ENCODE peak calls at places on chromosomes 4 and X, in five cellular contexts. Y is psoas muscle; U is esophagus squamous epithelium; C is left ventricle myocardium inferior; V is CD4-positive, alpha-beta memory T cell. X is an unnamed sample. For H3K9me3, the result is how much of the 10 kb centered on the place peaks cover.

GRCh38 chr4:176794151-176794550 is 1.4 kb upstream of the VEGFC start:
- DNase-seq in Y (no peak), C (no peak), U (no peak), V (no peak), X (no peak)

GRCh38 chrX:23317799-23318724 is 16.6 kb upstream of the PTCHD1 start:
- DNase-seq in V (peak), C (no peak), Y (no peak), U (no peak), X (no peak)

GRCh38 chrX:124440674-124441073 is 94.3 kb downstream of the SH2D1A start:
- DNase-seq in C (no peak), Y (no peak), U (no peak), V (no peak), X (no peak)

GRCh38 chr4:113020966-113021365 is 28.5 kb upstream of the ANK2 start:
- DNase-seq in C (no peak), V (no peak), Y (no peak), U (no peak), X (no peak)

GRCh38 chrX:146658379-146658778 is 151.2 kb upstream of the CXorf51B start:
- DNase-seq in V (no peak), C (no peak), U (no peak), Y (no peak), X (no peak)

GRCh38 chr4:66929748-66930147 is 615.6 kb downstream of the CENPC start:
- DNase-seq in V (no peak), Y (no peak), U (no peak), C (no peak), X (no peak)

GRCh38 chr4:150318971-150319370 is 240.7 kb downstream of the DCLK2 start:
- DNase-seq in V (no peak), Y (no peak), C (no peak), U (no peak), X (no peak)

GRCh38 chrX:71671043-71671829 is 3.9 kb downstream of the LOC101059915 start:
- DNase-seq in C (no peak), Y (no peak), V (no peak), U (no peak), X (no peak)

GRCh38 chrX:11724122-11725017 is 33.7 kb upstream of the MSL3 start:
- DNase-seq in U (no peak), V (peak), C (no peak), Y (no peak), X (no peak)

GRCh38 chr4:73735231-73735630 is 5.1 kb upstream of the CXCL8 start:
- DNase-seq in U (no peak), V (no peak), C (no peak), Y (no peak), X (no peak)

GRCh38 chrX:42988700-42989099 is 210.7 kb upstream of the PPP1R2C start:
- DNase-seq in Y (no peak), V (no peak), U (no peak), C (no peak), X (no peak)

GRCh38 chrX:55107911-55108310 is 19.1 kb downstream of the PAGE2 start:
- DNase-seq in Y (no peak), U (no peak), C (no peak), V (no peak), X (no peak)

GRCh38 chrX:41923925-41924693 is 755 bp upstream of the CASK start:
- DNase-seq in C (no peak), U (no peak), Y (no peak), V (peak), X (peak)

GRCh38 chr4:150323551-150324325 is 245.5 kb downstream of the DCLK2 start:
- DNase-seq in U (no peak), V (no peak), Y (no peak), C (no peak), X (no peak)

GRCh38 chr4:94356444-94356843 is 13.8 kb upstream of the HPGDS start:
- DNase-seq in C (no peak), V (no peak), Y (no peak), U (no peak), X (no peak)

GRCh38 chr4:146661368-146661767 is 22.7 kb downstream of the POU4F2 start:
- DNase-seq in U (no peak), Y (no peak), V (no peak), C (no peak), X (no peak)

GRCh38 chr4:140884431-140885058 is 128.4 kb upstream of the TBC1D9 start:
- DNase-seq in C (no peak), V (no peak), U (no peak), Y (no peak), X (no peak)

GRCh38 chrX:102846544-102847236 is 90.4 kb upstream of the RAB40AL start:
- DNase-seq in U (no peak), C (no peak), V (no peak), Y (no peak), X (no peak)

GRCh38 chr4:105895324-105895608 is at the start of gene NPNT:
- DNase-seq in V (no peak), Y (no peak), U (no peak), C (no peak), X (no peak)

GRCh38 chrX:41333744-41333993 is 293 bp upstream of the DDX3X start:
- DNase-seq in C (no peak), V (no peak), Y (no peak), U (no peak), X (no peak)

GRCh38 chrX:65971151-65971550 is 68.7 kb downstream of the VSIG4 start:
- DNase-seq in V (no peak), C (no peak), Y (no peak), U (no peak), X (no peak)

GRCh38 chr4:139589619-139590018 is 33.6 kb upstream of the SETD7 start:
- DNase-seq in Y (peak), U (no peak), C (no peak), V (no peak), X (no peak)

GRCh38 chrX:151871244-151871643 is 41.4 kb upstream of the MAGEA4 start:
- DNase-seq in Y (no peak), V (no peak), C (no peak), U (no peak), X (no peak)
- H3K9me3 ChIP-seq in Y (under half), V (under half), C (under half), U (under half), X (under half)

DNA sequence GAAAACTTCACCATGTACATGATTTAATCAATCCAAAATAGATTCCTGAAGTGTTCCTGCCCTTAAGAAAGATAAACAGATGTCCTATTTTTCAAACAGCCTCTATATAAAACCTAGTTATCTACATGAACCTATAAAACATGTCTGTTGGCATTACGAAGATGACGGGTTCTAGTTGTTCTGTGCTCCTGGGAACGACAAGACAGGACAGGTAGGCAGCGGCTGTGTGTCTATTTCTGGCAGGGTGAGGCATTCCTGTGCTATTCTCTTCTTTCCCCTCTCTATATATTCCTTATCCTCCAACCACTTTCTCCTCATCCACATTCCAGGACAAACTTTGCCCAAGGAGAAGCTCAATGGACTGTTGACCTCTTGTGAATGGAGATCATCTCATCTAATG is 6.1 kb downstream of the FAT1 start:
- DNase-seq in U (no peak), V (no peak), C (no peak), Y (no peak), X (no peak)
- H3K9me3 ChIP-seq in U (under half), V (under half), C (under half), Y (under half), X (under half)

DNA sequence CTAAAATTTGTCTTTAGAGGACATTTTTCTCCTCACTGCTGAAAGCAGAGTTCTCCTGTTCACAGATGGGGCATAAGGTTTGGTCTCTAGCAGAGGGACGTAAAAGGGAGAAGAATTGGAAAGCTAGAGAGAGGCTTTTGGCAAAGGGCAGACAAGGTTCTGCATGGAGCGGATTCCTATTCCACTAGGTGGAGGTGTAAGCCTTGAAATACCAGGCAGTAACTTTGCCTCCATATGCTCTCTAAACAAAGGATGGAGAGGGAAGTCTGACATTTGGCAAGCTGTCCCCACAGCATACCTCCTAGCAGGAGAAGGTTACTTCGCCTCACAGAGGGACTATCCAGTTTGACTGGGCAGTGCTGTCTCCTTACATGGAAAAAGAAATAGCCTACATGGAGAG is 174.7 kb downstream of the DACH2 start:
- DNase-seq in V (no peak), C (no peak), Y (no peak), U (no peak), X (no peak)
- H3K9me3 ChIP-seq in V (under half), C (under half), Y (under half), U (under half), X (under half)

DNA sequence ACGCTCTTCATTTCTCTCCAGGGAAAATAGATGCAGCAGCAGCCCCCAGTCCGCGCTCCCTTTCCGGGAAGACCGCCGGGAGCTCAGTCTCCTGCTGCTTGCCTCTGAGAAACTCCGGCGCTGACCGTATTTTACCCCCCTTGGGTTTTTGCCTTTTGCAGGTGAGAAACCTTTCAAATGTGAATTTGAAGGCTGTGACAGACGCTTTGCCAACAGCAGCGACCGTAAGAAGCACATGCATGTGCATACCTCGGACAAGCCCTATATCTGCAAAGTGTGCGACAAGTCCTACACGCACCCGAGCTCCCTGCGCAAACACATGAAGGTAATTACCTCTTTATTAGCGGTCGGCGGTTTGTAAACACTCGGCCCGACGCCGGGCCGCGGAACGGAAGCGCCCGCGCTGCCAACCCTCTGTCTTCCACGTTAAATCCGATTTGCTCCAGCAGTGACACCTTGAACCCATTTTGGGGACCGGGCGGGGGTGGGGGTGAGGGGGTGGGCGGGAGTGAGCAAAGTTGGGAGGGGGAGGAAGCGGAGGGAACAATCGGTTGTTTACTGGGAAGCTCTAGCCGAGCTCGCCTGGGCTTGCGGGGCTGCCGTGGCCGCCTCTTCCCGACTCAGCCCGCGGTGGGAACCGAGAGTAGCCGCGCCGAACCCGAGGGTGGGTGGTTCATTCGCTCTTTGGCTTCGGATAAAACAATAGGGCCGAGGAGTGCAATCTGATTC is 3.0 kb downstream of the ZIC3 start:
- DNase-seq in Y (no peak), V (no peak), U (no peak), C (no peak), X (no peak)
- H3K9me3 ChIP-seq in Y (under half), V (under half), U (under half), C (under half), X (under half)

GRCh38 chr4:763922-764321 is 58.3 kb downstream of the PCGF3 start:
- DNase-seq in C (no peak), V (no peak), Y (peak), U (no peak), X (no peak)

GRCh38 chr4:763191-763810 is 57.7 kb downstream of the PCGF3 start:
- DNase-seq in V (no peak), Y (peak), C (no peak), U (no peak), X (no peak)

GRCh38 chr4:761739-762138 is 56.1 kb downstream of the PCGF3 start:
- DNase-seq in U (no peak), V (no peak), C (no peak), Y (peak), X (no peak)

GRCh38 chr4:761086-761485 is 55.5 kb downstream of the PCGF3 start:
- DNase-seq in C (no peak), U (no peak), Y (peak), V (no peak), X (no peak)

GRCh38 chr4:762211-763190 is 56.9 kb downstream of the PCGF3 start:
- DNase-seq in V (no peak), U (no peak), C (no peak), Y (peak), X (no peak)
- H3K9me3 ChIP-seq in V (under half), U (under half), C (under half), Y (under half), X (under half)

GRCh38 chrX:154599531-154599930 is 14.6 kb downstream of the CTAG1A start:
- DNase-seq in C (no peak), Y (no peak), U (no peak), V (no peak), X (no peak)
- H3K9me3 ChIP-seq in C (under half), Y (under half), U (under half), V (under half), X (under half)

DNA sequence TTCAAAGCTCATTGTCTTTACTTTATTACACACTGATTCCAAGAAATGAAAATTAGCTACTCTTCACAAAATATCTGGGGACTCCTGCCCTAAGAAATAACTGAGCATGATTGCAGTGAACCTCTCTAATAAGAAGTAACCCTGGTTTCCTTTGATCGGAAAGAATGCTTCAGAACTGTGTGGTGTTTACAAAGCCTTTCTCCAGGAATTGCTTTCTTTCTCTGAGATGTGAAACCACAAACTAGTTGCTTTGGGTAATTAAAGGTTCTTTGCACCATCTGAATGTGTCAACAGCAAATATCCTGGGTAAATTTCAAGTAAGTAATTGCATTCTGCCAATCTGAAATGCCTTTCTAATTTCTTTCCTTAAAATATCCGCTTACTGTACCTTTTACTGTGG is 292.9 kb upstream of the SLIT2 start:
- DNase-seq in C (no peak), Y (no peak), U (no peak), V (no peak), X (no peak)
- H3K9me3 ChIP-seq in C (under half), Y (under half), U (under half), V (under half), X (under half)

DNA sequence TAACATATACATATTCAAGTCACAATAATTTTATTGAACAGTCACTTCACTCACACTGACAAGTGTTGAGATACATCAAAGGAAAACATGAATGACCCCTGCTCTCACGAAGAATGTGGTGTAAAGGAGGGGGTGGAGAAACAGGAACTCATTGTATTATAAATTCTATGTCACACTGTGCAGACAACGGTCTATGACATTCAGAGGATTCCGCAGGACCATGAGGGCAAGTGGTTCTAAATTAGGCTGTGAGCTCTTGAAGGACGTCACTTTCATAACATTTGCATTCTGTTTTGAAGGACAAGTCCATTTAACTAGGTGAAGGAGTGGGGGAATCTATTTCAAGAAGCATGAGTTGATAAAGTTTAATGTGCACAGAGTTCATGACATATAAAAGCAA is 415.2 kb upstream of the HS3ST1 start:
- DNase-seq in Y (no peak), C (no peak), U (no peak), V (no peak), X (no peak)
- H3K9me3 ChIP-seq in Y (under half), C (under half), U (under half), V (under half), X (under half)

X was measured in T-helper 17 cell.